ENCODE peak calls at places on chromosomes 3 and 15, in five cellular contexts. O is H1, S is K562, R is HepG2, U is GM12878. F is an unnamed sample.

GRCh38 chr3:124409650-124410275 is 320.5 kb upstream of the UMPS start:
- DNase-seq in O (no peak), S (no peak), R (no peak), U (no peak), F (no peak)

GRCh38 chr3:79976466-79976865 is 208.7 kb upstream of the ROBO1 start:
- DNase-seq in O (no peak), S (no peak), R (no peak), U (no peak), F (no peak)

GRCh38 chr3:147313513-147313912 is 92.8 kb downstream of the ZIC4 start:
- DNase-seq in O (no peak), S (no peak), R (no peak), U (no peak), F (no peak)

GRCh38 chr15:22922003-22922402 is 58.2 kb downstream of the CYFIP1 start:
- DNase-seq in O (no peak), S (no peak), R (no peak), U (no peak), F (no peak)

GRCh38 chr3:118436863-118437262 is 597.8 kb downstream of the IGSF11 start:
- DNase-seq in O (no peak), S (peak; percentile 61), R (no peak), U (no peak), F (no peak)

GRCh38 chr15:91055548-91056331 is 33.3 kb upstream of the VPS33B start:
- DNase-seq in O (peak; percentile 72), S (peak; percentile 57), R (peak; percentile 38), U (peak; percentile 11), F (peak; percentile 74)

GRCh38 chr3:15405448-15406050 is 21.8 kb downstream of the METTL6 start:
- DNase-seq in O (no peak), S (peak; percentile 62), R (peak; percentile 40), U (no peak), F (no peak)

GRCh38 chr3:126005951-126006350 is 37.0 kb downstream of the ROPN1B start:
- DNase-seq in O (no peak), S (no peak), R (no peak), U (no peak), F (no peak)

GRCh38 chr3:50453907-50454306 is 49.5 kb downstream of the CACNA2D2 start:
- DNase-seq in O (no peak), S (peak; percentile 46), R (no peak), U (no peak), F (peak; percentile 30)

GRCh38 chr3:94293793-94294195 is 230.9 kb downstream of the NSUN3 start:
- DNase-seq in O (no peak), S (no peak), R (no peak), U (no peak), F (no peak)

GRCh38 chr3:155995525-155996370 is 124.6 kb upstream of the KCNAB1 start:
- DNase-seq in O (no peak), S (peak; percentile 61), R (peak; percentile 41), U (no peak), F (no peak)

GRCh38 chr15:59349715-59350420 is 22.8 kb downstream of the MYO1E start:
- DNase-seq in O (no peak), S (peak; percentile 31), R (peak; percentile 28), U (no peak), F (no peak)

GRCh38 chr3:176848431-176849214 is 348.7 kb downstream of the TBL1XR1 start:
- DNase-seq in O (no peak), S (no peak), R (no peak), U (no peak), F (no peak)

GRCh38 chr3:177641206-177641605 is 443.9 kb upstream of the TBL1XR1 start:
- DNase-seq in O (no peak), S (no peak), R (no peak), U (no peak), F (no peak)

GRCh38 chr3:193637831-193638230 is 44.8 kb downstream of the OPA1 start:
- DNase-seq in O (no peak), S (no peak), R (no peak), U (no peak), F (no peak)
- TF ChIP-seq ATF2 in O (no peak), S (no peak), R (no peak), U (no peak), F (no peak)

GRCh38 chr3:112776000-112776399 is 70.7 kb downstream of the CD200R1L start:
- DNase-seq in O (no peak), S (no peak), R (no peak), U (no peak), F (no peak)

GRCh38 chr3:112776836-112777235 is 69.8 kb downstream of the CD200R1L start:
- DNase-seq in O (no peak), S (no peak), R (no peak), U (no peak), F (no peak)

GRCh38 chr3:112775011-112775742 is 71.5 kb downstream of the CD200R1L start:
- DNase-seq in O (no peak), S (no peak), R (no peak), U (no peak), F (no peak)

GRCh38 chr3:112773864-112774263 is 72.8 kb downstream of the CD200R1L start:
- DNase-seq in O (no peak), S (no peak), R (no peak), U (peak; percentile 40), F (no peak)

DNA sequence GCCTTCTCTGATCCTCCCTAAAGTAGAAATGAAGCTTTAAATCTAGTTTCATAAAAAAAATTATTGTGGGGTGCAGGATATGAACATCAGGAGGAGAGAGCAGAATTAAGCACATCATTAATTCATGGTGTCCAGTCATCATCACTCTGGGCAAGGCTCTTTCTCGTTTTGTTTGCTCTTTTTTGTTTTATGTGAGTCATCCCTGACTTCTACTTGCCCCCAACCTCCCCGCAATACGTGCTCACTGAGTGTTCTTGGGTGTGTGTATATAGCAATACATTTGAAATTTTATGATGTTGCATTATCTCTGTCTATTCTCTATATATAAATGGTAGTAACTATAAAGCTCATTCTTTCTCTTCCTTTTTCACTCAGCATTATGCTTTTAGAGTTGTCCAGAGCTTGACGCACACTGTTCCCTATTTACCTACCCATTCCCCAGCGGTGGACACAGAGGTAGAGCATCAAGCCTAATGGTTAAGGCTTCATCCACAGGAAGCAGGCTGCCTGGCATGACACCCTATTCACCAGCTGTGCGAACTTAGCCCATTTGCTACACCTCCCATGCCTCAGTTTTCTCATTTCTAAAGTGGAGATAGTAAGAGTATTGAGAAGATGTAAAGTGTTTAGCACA is 72.3 kb downstream of the CD200R1L start:
- DNase-seq in O (no peak), S (no peak), R (no peak), U (no peak), F (no peak)
- TF ChIP-seq USF2 in O (no peak), S (no peak), R (no peak), U (no peak), F (no peak)

GRCh38 chr3:71447197-71447596 is 136.3 kb downstream of the FOXP1 start:
- DNase-seq in O (no peak), S (no peak), R (no peak), U (no peak), F (no peak)

GRCh38 chr3:71446260-71446659 is 137.3 kb downstream of the FOXP1 start:
- DNase-seq in O (no peak), S (no peak), R (no peak), U (no peak), F (no peak)

GRCh38 chr3:71450162-71450561 is 133.4 kb downstream of the FOXP1 start:
- DNase-seq in O (no peak), S (no peak), R (peak; percentile 16), U (no peak), F (no peak)

GRCh38 chr3:71446734-71447133 is 136.8 kb downstream of the FOXP1 start:
- DNase-seq in O (no peak), S (no peak), R (no peak), U (no peak), F (no peak)

GRCh38 chr3:71447803-71448202 is 135.7 kb downstream of the FOXP1 start:
- DNase-seq in O (no peak), S (no peak), R (no peak), U (no peak), F (no peak)
- TF ChIP-seq ATF2 in O (no peak), S (no peak), R (no peak), U (no peak), F (no peak)

DNA sequence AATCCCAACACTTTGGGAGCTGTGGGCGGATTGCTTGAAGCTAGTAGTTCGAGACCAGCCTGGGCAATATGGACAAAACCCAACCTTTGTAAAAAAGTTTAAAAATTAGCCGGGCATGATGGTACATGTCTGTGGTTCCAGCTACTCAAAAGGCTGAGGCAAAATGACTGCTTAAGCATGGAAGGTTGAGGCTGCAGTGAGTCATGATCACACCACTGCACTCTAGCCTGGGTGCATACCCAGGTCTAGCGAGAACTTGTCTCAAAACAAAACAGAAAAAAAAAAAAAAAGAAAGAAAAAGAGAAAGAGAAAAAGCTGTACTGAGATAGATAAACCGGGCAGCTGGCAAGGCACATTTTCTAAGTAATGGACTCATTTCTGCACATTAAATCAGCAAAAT is 10.6 kb downstream of the ARPP19 start:
- DNase-seq in O (no peak), S (no peak), R (no peak), U (peak; percentile 84), F (no peak)
- TF ChIP-seq USF2 in O (no peak), S (no peak), R (no peak), U (no peak), F (no peak)

DNA sequence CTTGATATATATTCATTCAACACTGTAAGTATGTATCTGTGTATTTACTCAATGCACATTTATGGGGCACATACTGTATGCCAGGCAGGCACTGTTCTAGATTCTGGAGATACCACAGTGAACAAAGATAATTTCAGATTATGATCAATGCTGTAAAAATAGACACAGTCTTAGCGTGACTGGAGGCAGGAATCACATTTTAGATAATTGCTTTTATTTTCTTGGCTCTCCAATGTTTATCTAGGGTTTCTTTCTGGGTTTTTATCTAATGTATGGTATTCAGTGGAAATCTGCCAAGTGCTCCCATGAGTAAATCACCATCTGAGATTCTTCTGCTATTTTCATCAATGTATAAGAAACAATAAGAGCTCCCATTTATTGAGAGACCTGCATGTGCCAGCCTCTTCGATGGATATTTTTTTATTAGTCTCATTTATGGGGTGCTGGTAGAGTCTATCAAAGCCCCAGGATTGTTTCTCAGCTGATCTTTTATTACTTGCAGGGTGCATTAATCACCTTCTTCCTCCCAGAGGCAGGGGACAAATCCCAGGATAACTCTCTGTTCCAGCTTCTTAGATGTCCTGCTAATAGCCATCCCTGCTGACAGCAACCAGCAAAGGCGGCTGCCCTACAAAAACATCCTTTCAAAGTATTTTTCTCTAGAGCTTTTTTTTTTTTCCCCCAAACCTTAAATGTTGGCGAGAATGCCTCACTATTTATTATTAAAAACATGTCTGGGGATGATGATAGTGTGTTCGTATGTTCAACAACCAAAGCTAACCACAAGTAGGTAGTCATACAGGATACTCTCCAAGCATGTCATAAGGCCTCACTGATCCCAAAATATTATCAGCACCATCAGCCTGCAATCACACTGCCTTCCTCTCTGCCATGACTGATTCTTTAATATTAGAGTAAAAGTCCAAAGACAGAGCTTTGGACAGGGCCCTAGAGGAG is 331.0 kb upstream of the RASGRP1 start:
- DNase-seq in O (no peak), S (no peak), R (no peak), U (no peak), F (no peak)
- TF ChIP-seq ATF2 in O (no peak), S (no peak), R (no peak), U (no peak), F (no peak)

GRCh38 chr3:24196526-24196925 is 251.4 kb downstream of the NR1D2 start:
- DNase-seq in O (no peak), S (no peak), R (no peak), U (no peak), F (no peak)
- TF ChIP-seq USF2 in O (no peak), S (no peak), R (no peak), U (no peak), F (no peak)